ENCODE peak calls at places on chromosomes 6 and 20, in eight cellular contexts. One of them, this sample, is unnamed.

GRCh38 chr6:152922706-152923105 is 60.1 kb downstream of the FBXO5 start:
- DNase-seq in Caki2: no peak
- DNase-seq in ureter: no peak
- DNase-seq in activated naive CD4-positive, alpha-beta T cell: no peak
- DNase-seq in G401: peak; percentile 97
- DNase-seq in dorsolateral prefrontal cortex: no peak
- DNase-seq in LHCN-M2: no peak
- DNase-seq in Karpas-422: no peak
- DNase-seq in this sample: no peak

GRCh38 chr6:148999921-149000589 is 253.2 kb downstream of the UST start:
- DNase-seq in Caki2: peak; percentile 34
- DNase-seq in LHCN-M2: peak; percentile 91
- DNase-seq in Karpas-422: no peak
- DNase-seq in G401: peak; percentile 37
- DNase-seq in dorsolateral prefrontal cortex: no peak
- DNase-seq in ureter: peak; percentile 56
- DNase-seq in activated naive CD4-positive, alpha-beta T cell: no peak
- DNase-seq in this sample: peak; percentile 86

GRCh38 chr6:41545174-41545702 is 943 bp upstream of the FOXP4 start:
- DNase-seq in Caki2: peak; percentile 7
- DNase-seq in dorsolateral prefrontal cortex: no peak
- DNase-seq in G401: no peak
- DNase-seq in LHCN-M2: no peak
- DNase-seq in ureter: no peak
- DNase-seq in activated naive CD4-positive, alpha-beta T cell: no peak
- DNase-seq in Karpas-422: peak; percentile 48
- DNase-seq in this sample: no peak

GRCh38 chr6:78383968-78384367 is 483.4 kb upstream of the IRAK1BP1 start:
- DNase-seq in Karpas-422: no peak
- DNase-seq in G401: no peak
- DNase-seq in LHCN-M2: no peak
- DNase-seq in Caki2: no peak
- DNase-seq in dorsolateral prefrontal cortex: no peak
- DNase-seq in activated naive CD4-positive, alpha-beta T cell: no peak
- DNase-seq in ureter: no peak
- DNase-seq in this sample: no peak

GRCh38 chr6:25202505-25202904 is 76.7 kb upstream of the CARMIL1 start:
- DNase-seq in activated naive CD4-positive, alpha-beta T cell: no peak
- DNase-seq in LHCN-M2: peak; percentile 51
- DNase-seq in Caki2: peak; percentile 14
- DNase-seq in G401: no peak
- DNase-seq in ureter: no peak
- DNase-seq in dorsolateral prefrontal cortex: no peak
- DNase-seq in Karpas-422: no peak
- DNase-seq in this sample: no peak

GRCh38 chr6:32129297-32130088 is 595 bp downstream of the FKBPL start:
- DNase-seq in activated naive CD4-positive, alpha-beta T cell: no peak
- DNase-seq in LHCN-M2: no peak
- DNase-seq in Caki2: no peak
- DNase-seq in Karpas-422: no peak
- DNase-seq in ureter: no peak
- DNase-seq in dorsolateral prefrontal cortex: no peak
- DNase-seq in G401: no peak
- DNase-seq in this sample: no peak

GRCh38 chr6:90044833-90045337 is 150.6 kb downstream of the GJA10 start:
- DNase-seq in activated naive CD4-positive, alpha-beta T cell: no peak
- DNase-seq in ureter: no peak
- DNase-seq in Caki2: peak; percentile 23
- DNase-seq in G401: no peak
- DNase-seq in LHCN-M2: peak; percentile 55
- DNase-seq in Karpas-422: no peak
- DNase-seq in dorsolateral prefrontal cortex: peak; percentile 22
- DNase-seq in this sample: no peak

GRCh38 chr6:163423696-163424095 is 9.2 kb downstream of the QKI start:
- DNase-seq in LHCN-M2: no peak
- DNase-seq in Karpas-422: no peak
- DNase-seq in Caki2: no peak
- DNase-seq in G401: no peak
- DNase-seq in dorsolateral prefrontal cortex: no peak
- DNase-seq in activated naive CD4-positive, alpha-beta T cell: no peak
- DNase-seq in ureter: no peak
- DNase-seq in this sample: no peak

GRCh38 chr6:169407338-169407737 is 153.7 kb upstream of the THBS2 start:
- DNase-seq in ureter: no peak
- DNase-seq in LHCN-M2: no peak
- DNase-seq in G401: no peak
- DNase-seq in Caki2: no peak
- DNase-seq in dorsolateral prefrontal cortex: no peak
- DNase-seq in Karpas-422: no peak
- DNase-seq in activated naive CD4-positive, alpha-beta T cell: no peak
- DNase-seq in this sample: no peak

GRCh38 chr6:56076033-56076432 is 171.3 kb downstream of the COL21A1 start:
- DNase-seq in activated naive CD4-positive, alpha-beta T cell: no peak
- DNase-seq in Caki2: peak; percentile 47
- DNase-seq in ureter: no peak
- DNase-seq in G401: no peak
- DNase-seq in LHCN-M2: no peak
- DNase-seq in dorsolateral prefrontal cortex: no peak
- DNase-seq in Karpas-422: no peak
- DNase-seq in this sample: no peak

GRCh38 chr6:45822269-45822812 is 193.3 kb downstream of the CLIC5 start:
- DNase-seq in G401: no peak
- DNase-seq in ureter: no peak
- DNase-seq in LHCN-M2: no peak
- DNase-seq in activated naive CD4-positive, alpha-beta T cell: no peak
- DNase-seq in dorsolateral prefrontal cortex: no peak
- DNase-seq in Karpas-422: no peak
- DNase-seq in Caki2: no peak
- DNase-seq in this sample: no peak

GRCh38 chr20:37408930-37409210 is 62.9 kb downstream of the SRC start:
- DNase-seq in ureter: no peak
- DNase-seq in LHCN-M2: no peak
- DNase-seq in G401: no peak
- DNase-seq in Karpas-422: no peak
- DNase-seq in dorsolateral prefrontal cortex: no peak
- DNase-seq in activated naive CD4-positive, alpha-beta T cell: no peak
- DNase-seq in Caki2: no peak
- DNase-seq in this sample: no peak

GRCh38 chr6:22892452-22892851 is 323.1 kb downstream of the HDGFL1 start:
- DNase-seq in Karpas-422: no peak
- DNase-seq in activated naive CD4-positive, alpha-beta T cell: no peak
- DNase-seq in dorsolateral prefrontal cortex: no peak
- DNase-seq in Caki2: peak; percentile 89
- DNase-seq in LHCN-M2: peak; percentile 93
- DNase-seq in ureter: no peak
- DNase-seq in G401: no peak
- DNase-seq in this sample: no peak

GRCh38 chr6:80548496-80548895 is 442.0 kb downstream of the BCKDHB start:
- DNase-seq in Karpas-422: no peak
- DNase-seq in G401: no peak
- DNase-seq in activated naive CD4-positive, alpha-beta T cell: no peak
- DNase-seq in dorsolateral prefrontal cortex: no peak
- DNase-seq in LHCN-M2: peak; percentile 54
- DNase-seq in Caki2: no peak
- DNase-seq in ureter: no peak
- DNase-seq in this sample: no peak

GRCh38 chr20:49324306-49324705 is 46.4 kb upstream of the ZNFX1 start:
- DNase-seq in activated naive CD4-positive, alpha-beta T cell: no peak
- DNase-seq in Caki2: no peak
- DNase-seq in dorsolateral prefrontal cortex: no peak
- DNase-seq in LHCN-M2: no peak
- DNase-seq in ureter: no peak
- DNase-seq in G401: no peak
- DNase-seq in Karpas-422: no peak
- DNase-seq in this sample: no peak

GRCh38 chr6:76552268-76552667 is 479.8 kb upstream of the IMPG1 start:
- DNase-seq in activated naive CD4-positive, alpha-beta T cell: no peak
- DNase-seq in ureter: no peak
- DNase-seq in dorsolateral prefrontal cortex: no peak
- DNase-seq in G401: no peak
- DNase-seq in LHCN-M2: no peak
- DNase-seq in Karpas-422: no peak
- DNase-seq in Caki2: no peak
- DNase-seq in this sample: no peak

GRCh38 chr20:35200255-35200654 is 26.2 kb upstream of the MMP24 start:
- DNase-seq in Karpas-422: no peak
- DNase-seq in ureter: no peak
- DNase-seq in LHCN-M2: peak; percentile 53
- DNase-seq in dorsolateral prefrontal cortex: no peak
- DNase-seq in activated naive CD4-positive, alpha-beta T cell: no peak
- DNase-seq in G401: no peak
- DNase-seq in Caki2: no peak
- DNase-seq in this sample: no peak

GRCh38 chr20:38573381-38573780 is 7.6 kb upstream of the ADIG start:
- DNase-seq in dorsolateral prefrontal cortex: peak; percentile 32
- DNase-seq in Caki2: no peak
- DNase-seq in Karpas-422: no peak
- DNase-seq in LHCN-M2: peak; percentile 37
- DNase-seq in ureter: no peak
- DNase-seq in G401: no peak
- DNase-seq in activated naive CD4-positive, alpha-beta T cell: no peak
- DNase-seq in this sample: no peak

GRCh38 chr6:3456794-3457709 is at the start of gene SLC22A23:
- DNase-seq in G401: peak; percentile 78
- DNase-seq in dorsolateral prefrontal cortex: peak; percentile 40
- DNase-seq in Karpas-422: peak; percentile 51
- DNase-seq in ureter: peak; percentile 77
- DNase-seq in activated naive CD4-positive, alpha-beta T cell: peak; percentile 70
- DNase-seq in Caki2: peak; percentile 86
- DNase-seq in LHCN-M2: peak; percentile 10
- DNase-seq in this sample: peak; percentile 63

GRCh38 chr20:52302736-52303135 is 111.2 kb upstream of the ZFP64 start:
- DNase-seq in activated naive CD4-positive, alpha-beta T cell: no peak
- DNase-seq in dorsolateral prefrontal cortex: no peak
- DNase-seq in Karpas-422: no peak
- DNase-seq in G401: peak; percentile 22
- DNase-seq in ureter: no peak
- DNase-seq in Caki2: no peak
- DNase-seq in LHCN-M2: no peak
- DNase-seq in this sample: peak; percentile 28

GRCh38 chr20:42391807-42392206 is 773.6 kb upstream of the CHD6 start:
- DNase-seq in Karpas-422: no peak
- DNase-seq in dorsolateral prefrontal cortex: no peak
- DNase-seq in activated naive CD4-positive, alpha-beta T cell: no peak
- DNase-seq in LHCN-M2: no peak
- DNase-seq in ureter: no peak
- DNase-seq in G401: no peak
- DNase-seq in Caki2: no peak
- DNase-seq in this sample: no peak

GRCh38 chr20:48469026-48469425 is 358.8 kb downstream of the PREX1 start:
- DNase-seq in activated naive CD4-positive, alpha-beta T cell: no peak
- DNase-seq in dorsolateral prefrontal cortex: no peak
- DNase-seq in G401: no peak
- DNase-seq in LHCN-M2: no peak
- DNase-seq in Caki2: no peak
- DNase-seq in Karpas-422: no peak
- DNase-seq in ureter: no peak
- DNase-seq in this sample: no peak

GRCh38 chr20:924639-925038 is 8.5 kb upstream of the ANGPT4 start:
- DNase-seq in LHCN-M2: no peak
- DNase-seq in dorsolateral prefrontal cortex: no peak
- DNase-seq in G401: no peak
- DNase-seq in activated naive CD4-positive, alpha-beta T cell: no peak
- DNase-seq in ureter: no peak
- DNase-seq in Caki2: no peak
- DNase-seq in Karpas-422: no peak
- DNase-seq in this sample: no peak

GRCh38 chr6:41683460-41684310 is 45.4 kb downstream of the MDFI start:
- DNase-seq in activated naive CD4-positive, alpha-beta T cell: peak; percentile 71
- DNase-seq in Caki2: peak; percentile 47
- DNase-seq in dorsolateral prefrontal cortex: peak; percentile 80
- DNase-seq in Karpas-422: peak; percentile 88
- DNase-seq in G401: peak; percentile 75
- DNase-seq in LHCN-M2: peak; percentile 42
- DNase-seq in ureter: peak; percentile 78
- DNase-seq in this sample: peak; percentile 83

GRCh38 chr6:156760377-156760776 is 16.8 kb upstream of the ARID1B start:
- DNase-seq in ureter: no peak
- DNase-seq in G401: no peak
- DNase-seq in dorsolateral prefrontal cortex: no peak
- DNase-seq in Karpas-422: no peak
- DNase-seq in LHCN-M2: no peak
- DNase-seq in Caki2: no peak
- DNase-seq in activated naive CD4-positive, alpha-beta T cell: no peak
- DNase-seq in this sample: no peak

GRCh38 chr6:163679753-163680152 is 265.2 kb downstream of the QKI start:
- DNase-seq in Caki2: no peak
- DNase-seq in dorsolateral prefrontal cortex: no peak
- DNase-seq in G401: no peak
- DNase-seq in Karpas-422: no peak
- DNase-seq in LHCN-M2: no peak
- DNase-seq in ureter: no peak
- DNase-seq in activated naive CD4-positive, alpha-beta T cell: no peak
- DNase-seq in this sample: no peak

GRCh38 chr6:85594197-85594930 is 706 bp upstream of the SNX14 start:
- DNase-seq in G401: peak; percentile 73
- DNase-seq in dorsolateral prefrontal cortex: no peak
- DNase-seq in Caki2: no peak
- DNase-seq in activated naive CD4-positive, alpha-beta T cell: no peak
- DNase-seq in LHCN-M2: no peak
- DNase-seq in ureter: no peak
- DNase-seq in Karpas-422: peak; percentile 81
- DNase-seq in this sample: no peak

GRCh38 chr6:108260126-108260808 is 573 bp downstream of the SNX3 start:
- DNase-seq in Caki2: peak; percentile 43
- DNase-seq in LHCN-M2: peak; percentile 35
- DNase-seq in ureter: no peak
- DNase-seq in activated naive CD4-positive, alpha-beta T cell: no peak
- DNase-seq in G401: peak; percentile 60
- DNase-seq in dorsolateral prefrontal cortex: peak; percentile 28
- DNase-seq in Karpas-422: peak; percentile 83
- DNase-seq in this sample: peak; percentile 43

GRCh38 chr20:33545763-33546162 is 55.9 kb downstream of the CBFA2T2 start:
- DNase-seq in ureter: no peak
- DNase-seq in Caki2: no peak
- DNase-seq in G401: no peak
- DNase-seq in Karpas-422: no peak
- DNase-seq in LHCN-M2: no peak
- DNase-seq in dorsolateral prefrontal cortex: no peak
- DNase-seq in activated naive CD4-positive, alpha-beta T cell: no peak
- DNase-seq in this sample: no peak

GRCh38 chr20:61802721-61803311 is 262.9 kb downstream of the TAF4 start:
- DNase-seq in dorsolateral prefrontal cortex: no peak
- DNase-seq in Karpas-422: no peak
- DNase-seq in ureter: no peak
- DNase-seq in activated naive CD4-positive, alpha-beta T cell: no peak
- DNase-seq in Caki2: no peak
- DNase-seq in LHCN-M2: no peak
- DNase-seq in G401: no peak
- DNase-seq in this sample: no peak

GRCh38 chr20:49160057-49160929 is 27.8 kb downstream of the STAU1 start:
- DNase-seq in LHCN-M2: no peak
- DNase-seq in Caki2: no peak
- DNase-seq in ureter: no peak
- DNase-seq in Karpas-422: no peak
- DNase-seq in dorsolateral prefrontal cortex: no peak
- DNase-seq in G401: no peak
- DNase-seq in activated naive CD4-positive, alpha-beta T cell: no peak
- DNase-seq in this sample: no peak

GRCh38 chr20:35299780-35300179 is 7.6 kb upstream of the FAM83C start:
- DNase-seq in dorsolateral prefrontal cortex: no peak
- DNase-seq in ureter: no peak
- DNase-seq in activated naive CD4-positive, alpha-beta T cell: no peak
- DNase-seq in G401: no peak
- DNase-seq in LHCN-M2: no peak
- DNase-seq in Karpas-422: no peak
- DNase-seq in Caki2: no peak
- DNase-seq in this sample: no peak

GRCh38 chr20:57650756-57651483 is 30.7 kb upstream of the ZBP1 start:
- DNase-seq in G401: no peak
- DNase-seq in LHCN-M2: no peak
- DNase-seq in dorsolateral prefrontal cortex: no peak
- DNase-seq in ureter: no peak
- DNase-seq in Caki2: no peak
- DNase-seq in activated naive CD4-positive, alpha-beta T cell: no peak
- DNase-seq in Karpas-422: no peak
- DNase-seq in this sample: no peak

GRCh38 chr6:121994936-121995335 is 404.5 kb upstream of the HSF2 start:
- DNase-seq in Caki2: no peak
- DNase-seq in LHCN-M2: no peak
- DNase-seq in ureter: no peak
- DNase-seq in activated naive CD4-positive, alpha-beta T cell: no peak
- DNase-seq in G401: no peak
- DNase-seq in dorsolateral prefrontal cortex: no peak
- DNase-seq in Karpas-422: no peak
- DNase-seq in this sample: no peak

This sample was measured in adrenal gland.